ENCODE peak calls at places on chromosomes 11 and 22, in seven cellular contexts. K is K562, N is lung, V is heart left ventricle, B is dorsolateral prefrontal cortex, U is GM12878, R is GM12865. X is an unnamed sample.

GRCh38 chr22:26409705-26410376 is 19.2 kb upstream of the ASPHD2 start:
- DNase-seq in R (no peak), B (no peak), N (no peak), K (no peak), V (no peak), U (no peak), X (no peak)

GRCh38 chr11:8192896-8193209 is 24.0 kb upstream of the RIC3 start:
- DNase-seq in B (no peak), U (no peak), R (no peak), K (no peak), N (no peak), V (no peak), X (no peak)

GRCh38 chr11:46738887-46739286 is 19.9 kb downstream of the F2 start:
- DNase-seq in V (no peak), N (no peak), R (no peak), K (no peak), B (no peak), U (no peak), X (no peak)

GRCh38 chr11:97622795-97623194 is 1233.0 kb downstream of the JRKL start:
- DNase-seq in B (no peak), R (no peak), K (no peak), N (no peak), U (no peak), V (no peak), X (no peak)

GRCh38 chr11:116078101-116078561 is 573.9 kb upstream of the CADM1 start:
- DNase-seq in U (no peak), V (no peak), B (no peak), R (peak; percentile 51), N (no peak), K (peak; percentile 13), X (no peak)

GRCh38 chr22:33919591-33920501 is at the start of gene LARGE1:
- DNase-seq in K (no peak), U (no peak), V (peak; percentile 52), R (peak; percentile 76), B (peak; percentile 55), N (peak; percentile 46), X (no peak)

GRCh38 chr11:33017478-33017877 is 1.8 kb downstream of the DEPDC7 start:
- DNase-seq in K (peak; percentile 24), B (no peak), V (no peak), N (no peak), U (no peak), R (no peak), X (no peak)

GRCh38 chr11:22807855-22808558 is 21.6 kb downstream of the SVIP start:
- DNase-seq in B (no peak), K (no peak), N (no peak), R (peak; percentile 28), V (no peak), U (peak; percentile 13), X (peak; percentile 24)

GRCh38 chr22:50282361-50283144 is 12.4 kb upstream of the MAPK11 start:
- DNase-seq in U (no peak), R (no peak), V (no peak), N (peak; percentile 87), K (no peak), B (no peak), X (no peak)

GRCh38 chr11:126026579-126026978 is 36.1 kb downstream of the CDON start:
- DNase-seq in R (no peak), U (no peak), V (no peak), N (no peak), K (no peak), B (no peak), X (no peak)

GRCh38 chr11:90208857-90209256 is 14.0 kb downstream of the CHORDC1 start:
- DNase-seq in B (no peak), K (no peak), N (no peak), V (no peak), U (no peak), R (no peak), X (no peak)

GRCh38 chr11:75241036-75241905 is 697 bp downstream of the TPBGL start:
- DNase-seq in V (peak; percentile 83), N (peak; percentile 83), U (no peak), K (peak; percentile 93), B (peak; percentile 77), R (peak; percentile 69), X (no peak)

GRCh38 chr11:75244052-75244814 is 3.7 kb downstream of the TPBGL start:
- DNase-seq in R (no peak), U (no peak), B (peak; percentile 33), N (no peak), K (no peak), V (no peak), X (no peak)

GRCh38 chr11:75242722-75243600 is 2.4 kb downstream of the TPBGL start:
- DNase-seq in V (no peak), B (peak; percentile 13), N (no peak), K (no peak), U (no peak), R (no peak), X (no peak)

GRCh38 chr11:75240381-75241035 is at the start of gene TPBGL:
- DNase-seq in N (no peak), B (peak; percentile 76), K (peak; percentile 57), V (peak; percentile 43), U (no peak), R (no peak), X (no peak)

DNA sequence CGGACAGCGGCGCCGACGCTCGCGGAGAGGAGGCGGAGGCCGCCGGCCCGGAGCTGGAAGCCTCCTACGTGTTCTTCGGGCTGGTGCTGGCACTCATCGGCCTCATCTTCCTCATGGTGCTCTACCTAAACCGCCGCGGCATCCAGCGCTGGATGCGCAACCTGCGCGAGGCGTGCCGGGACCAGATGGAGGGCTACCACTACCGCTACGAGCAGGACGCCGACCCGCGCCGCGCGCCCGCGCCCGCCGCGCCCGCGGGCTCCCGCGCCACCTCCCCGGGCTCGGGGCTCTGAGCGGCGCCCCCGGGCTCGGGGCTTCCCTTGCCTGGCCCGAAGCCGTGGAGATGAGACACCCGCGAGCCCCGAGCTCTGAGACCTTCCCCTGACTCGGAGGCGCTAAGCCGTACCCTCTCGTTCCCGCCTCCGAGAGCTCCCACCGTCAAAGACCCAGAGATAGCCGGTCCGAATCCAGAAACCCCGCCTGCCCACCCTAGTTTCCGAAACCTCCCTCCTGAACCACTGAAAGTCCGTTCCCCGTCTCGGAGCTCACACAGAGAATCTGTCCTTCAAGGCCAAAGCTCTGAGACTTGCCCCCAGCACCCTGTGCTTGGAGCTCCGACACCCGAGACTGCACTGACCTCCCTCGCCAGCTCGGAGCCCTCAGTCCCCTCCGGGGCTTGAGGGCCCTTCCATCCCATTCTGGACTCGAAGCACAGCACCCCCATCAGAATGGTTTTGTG is 1.5 kb downstream of the TPBGL start:
- DNase-seq in K (no peak), R (no peak), N (no peak), V (no peak), B (peak; percentile 39), U (no peak), X (no peak)
- TF ChIP-seq CTCF in K (no peak), R (no peak), N (no peak), V (no peak), B (no peak), U (no peak), X (no peak)

DNA sequence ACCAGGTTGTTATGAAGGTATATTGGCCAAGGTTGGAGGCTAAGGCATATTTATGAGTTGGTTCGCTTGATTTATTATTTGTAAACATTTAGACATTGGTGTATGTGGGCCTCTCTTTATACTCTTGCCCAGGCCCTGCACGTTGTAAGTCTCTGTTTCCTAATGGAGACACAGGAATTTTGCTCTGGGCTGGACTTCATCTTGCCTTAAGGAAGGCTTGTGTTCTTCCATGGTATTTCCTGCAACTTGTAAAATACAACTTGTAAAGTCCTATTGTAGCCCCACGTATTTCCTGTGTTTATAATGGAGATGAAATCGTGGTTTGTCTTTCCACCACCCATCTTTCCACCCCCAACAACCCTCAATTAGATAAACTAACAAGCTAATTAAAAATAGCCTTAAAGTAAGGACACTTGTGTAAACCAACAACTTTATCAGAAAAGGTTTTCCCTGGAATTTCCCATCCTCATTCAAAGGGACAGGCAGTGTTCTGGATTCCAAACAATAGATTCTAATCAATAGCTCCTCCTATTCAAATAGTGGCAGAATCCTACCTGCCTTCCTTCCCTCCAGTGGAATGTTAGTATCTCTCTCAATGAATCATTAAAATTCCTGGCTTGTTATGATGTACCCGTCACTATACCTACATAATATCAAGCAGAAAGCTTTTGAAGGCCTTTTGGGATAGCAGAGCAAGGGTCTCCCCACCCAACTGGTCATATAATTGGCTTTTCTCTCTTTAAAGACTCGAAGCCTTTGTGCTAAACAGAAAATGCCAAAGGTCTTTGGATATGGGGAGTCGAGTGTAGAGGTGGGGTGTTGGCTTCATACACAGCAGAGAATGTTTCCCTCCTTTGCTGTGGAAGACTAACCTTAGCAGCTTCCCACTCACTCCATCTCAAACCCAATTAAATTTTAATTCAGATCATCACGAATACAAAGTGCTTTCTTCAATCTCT is 77.1 kb downstream of the UBASH3B start:
- DNase-seq in R (no peak), N (no peak), U (no peak), K (no peak), V (no peak), B (no peak), X (no peak)
- H3K4me3 ChIP-seq in R (no peak overlapping the region), N (no peak overlapping the region), U (no peak overlapping the region), K (no peak overlapping the region), V (no peak overlapping the region), B (no peak overlapping the region), X (no peak overlapping the region)

GRCh38 chr11:85664561-85665481 is at the start of gene CREBZF:
- DNase-seq in K (peak; percentile 98), R (peak; percentile 96), U (peak; percentile 84), B (peak; percentile 96), V (peak; percentile 95), N (peak; percentile 94), X (peak; percentile 84)
- TF ChIP-seq CTCF in K (no peak), R (no peak), U (no peak), B (peak; percentile 56), V (no peak), N (no peak), X (no peak)

GRCh38 chr11:111417011-111417765 is 38.1 kb upstream of the POU2AF1 start:
- DNase-seq in N (no peak), B (no peak), K (no peak), R (peak; percentile 95), U (peak; percentile 96), V (no peak), X (peak; percentile 91)
- H3K4me3 ChIP-seq in N (no peak overlapping the region), B (no peak overlapping the region), K (no peak overlapping the region), R (peak overlapping the region; percentile 51), U (peak overlapping the region; percentile 29), V (no peak overlapping the region), X (peak overlapping the region; percentile 23)

X was measured in GM12864.